ENCODE peak calls at places on chromosomes 6 and 20, in five cellular contexts. G is A549, Y is stomach, J is HepG2, I is tibial nerve. U is an unnamed sample.

GRCh38 chr6:168247456-168248147 is 72.0 kb downstream of the DACT2 start:
- DNase-seq in I (peak; percentile 51), J (peak; percentile 40), G (peak; percentile 38), Y (peak; percentile 68), U (peak; percentile 53)

GRCh38 chr20:63015665-63016361 is 9.0 kb upstream of the BHLHE23 start:
- DNase-seq in I (no peak), G (no peak), J (no peak), Y (no peak), U (no peak)

GRCh38 chr20:57476641-57477461 is 48.1 kb downstream of the CTCFL start:
- DNase-seq in G (no peak), J (no peak), I (no peak), Y (no peak), U (peak; percentile 23)

GRCh38 chr6:160426146-160426545 is 78.0 kb downstream of the SLC22A3 start:
- DNase-seq in J (no peak), I (no peak), Y (no peak), G (no peak), U (no peak)

GRCh38 chr6:157868835-157869234 is 45.8 kb downstream of the SNX9 start:
- DNase-seq in J (no peak), I (no peak), Y (no peak), G (no peak), U (no peak)

GRCh38 chr20:52193886-52194545 is 2.4 kb upstream of the ZFP64 start:
- DNase-seq in G (no peak), I (no peak), J (no peak), Y (no peak), U (no peak)

GRCh38 chr6:109202409-109203264 is 107.3 kb downstream of the CEP57L1 start:
- DNase-seq in G (no peak), J (no peak), I (no peak), Y (no peak), U (no peak)

GRCh38 chr6:159977242-159978214 is 8.6 kb downstream of the IGF2R start:
- DNase-seq in I (peak; percentile 56), Y (no peak), J (no peak), G (no peak), U (peak; percentile 71)

GRCh38 chr6:90369024-90369519 is 72.4 kb upstream of the BACH2 start:
- DNase-seq in Y (peak; percentile 27), G (peak; percentile 62), I (peak; percentile 85), J (peak; percentile 20), U (peak; percentile 58)
- TF ChIP-seq EP300 in Y (no peak), G (no peak), I (peak; percentile 80), J (no peak), U (peak; percentile 59)

GRCh38 chr6:147530132-147531060 is 21.9 kb downstream of the SAMD5 start:
- DNase-seq in J (no peak), Y (no peak), G (no peak), I (no peak), U (no peak)
- TF ChIP-seq POLR2A in J (no peak), Y (no peak), G (no peak), I (no peak), U (no peak)

GRCh38 chr6:138403801-138404665 is at the start of gene HEBP2:
- DNase-seq in J (peak; percentile 96), G (peak; percentile 72), I (peak; percentile 91), Y (peak; percentile 97), U (peak; percentile 91)

GRCh38 chr6:138404666-138405337 is 779 bp downstream of the HEBP2 start:
- DNase-seq in J (no peak), I (peak; percentile 14), Y (no peak), G (peak; percentile 25), U (peak; percentile 34)

GRCh38 chr6:138405816-138406403 is 1.9 kb downstream of the HEBP2 start:
- DNase-seq in I (no peak), G (no peak), Y (no peak), J (no peak), U (no peak)

GRCh38 chr6:138403324-138403800 is 661 bp upstream of the HEBP2 start:
- DNase-seq in G (peak; percentile 25), Y (peak; percentile 36), I (no peak), J (no peak), U (peak; percentile 62)

DNA sequence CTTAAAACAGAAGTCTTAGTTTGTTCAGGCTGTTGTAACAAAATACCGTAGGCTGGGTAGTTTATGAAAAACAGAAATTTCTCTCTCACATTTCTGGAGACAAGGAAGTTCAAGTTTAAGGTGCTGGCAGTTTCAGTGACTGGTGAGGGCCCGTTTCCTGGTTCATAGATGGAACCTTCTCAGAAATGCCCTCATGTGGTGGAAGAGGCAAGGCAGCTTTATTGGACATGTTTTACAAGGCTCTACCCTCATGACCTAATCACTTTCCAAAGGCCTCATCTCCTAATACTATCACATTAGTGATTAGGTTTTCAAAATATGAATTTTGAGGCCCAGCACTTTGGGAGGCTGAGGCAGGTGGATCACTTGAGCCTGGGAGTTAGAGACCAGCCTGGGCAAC is 2.4 kb downstream of the HEBP2 start:
- DNase-seq in Y (no peak), J (no peak), G (no peak), I (no peak), U (no peak)
- TF ChIP-seq CTCF in Y (no peak), J (no peak), G (no peak), I (no peak), U (no peak)

DNA sequence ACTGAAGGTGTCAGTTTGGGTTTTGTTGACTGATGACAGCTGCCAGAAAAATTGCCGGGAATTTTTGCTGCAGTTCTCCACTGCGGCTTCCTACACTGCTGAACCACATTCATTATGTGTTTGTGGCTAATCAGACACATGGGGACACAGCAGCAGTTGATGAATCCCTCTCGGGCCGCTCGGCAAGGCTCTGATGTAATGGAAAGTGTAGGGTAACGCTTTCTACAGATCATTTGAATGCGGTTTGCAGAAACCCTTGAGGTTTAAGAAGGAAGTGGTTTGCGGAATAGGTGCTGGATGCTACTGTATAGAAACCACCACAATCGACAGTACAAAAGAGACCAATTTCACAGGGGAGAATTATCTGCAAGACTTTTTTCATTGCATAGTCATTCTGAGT is 138.7 kb upstream of the SASH1 start:
- DNase-seq in G (no peak), I (no peak), J (no peak), Y (no peak), U (no peak)
- TF ChIP-seq EP300 in G (no peak), I (no peak), J (no peak), Y (no peak), U (no peak)

U was measured in ovary.